ENCODE peak calls at places on chromosomes 1 and 21, in eight cellular contexts. I is GM13976; B is skeletal muscle cell; Y is activated CD4-positive, alpha-beta T cell treated with anti-CD3 and anti-CD28 coated beads, Interleukin-2, amount 10 ng/mL, durations not matched to agents 7 days and 5 days; O is NCI-H1105; M is GM12891; S is HuH-7; K is transverse colon. R is an unnamed sample.
A peak's percentile ranks its signal among the peaks of the same experiment; 100 is the strongest.

GRCh38 chr21:43937898-43938309 is 72.9 kb downstream of the AGPAT3 start:
- DNase-seq in I (peak; percentile 69), B (no peak), Y (no peak), O (no peak), M (peak; percentile 63), S (no peak), K (no peak), R (peak; percentile 74)

GRCh38 chr1:53406551-53407235 is 52.5 kb upstream of the DMRTB1 start:
- DNase-seq in I (peak; percentile 4), B (no peak), Y (no peak), O (no peak), M (no peak), S (no peak), K (no peak), R (no peak)

GRCh38 chr1:43054961-43055360 is 96.3 kb upstream of the SLC2A1 start:
- DNase-seq in I (no peak), B (no peak), Y (no peak), O (no peak), M (no peak), S (no peak), K (no peak), R (no peak)

GRCh38 chr1:173876732-173877131 is 8.6 kb downstream of the ZBTB37 start:
- DNase-seq in I (no peak), B (no peak), Y (no peak), O (no peak), M (no peak), S (no peak), K (no peak), R (no peak)

GRCh38 chr1:89974701-89975470 is 20.0 kb upstream of the ZNF326 start:
- DNase-seq in I (no peak), B (peak; percentile 78), Y (no peak), O (no peak), M (no peak), S (no peak), K (no peak), R (no peak)

GRCh38 chr21:15809065-15809464 is 79.3 kb downstream of the USP25 start:
- DNase-seq in I (no peak), B (no peak), Y (no peak), O (no peak), M (no peak), S (no peak), K (no peak), R (no peak)

GRCh38 chr1:212824201-212824600 is 23.2 kb downstream of the SPATA45 start:
- DNase-seq in I (no peak), B (no peak), Y (no peak), O (no peak), M (no peak), S (no peak), K (no peak), R (no peak)

GRCh38 chr1:158809862-158810261 is 21.3 kb upstream of the MNDA start:
- DNase-seq in I (no peak), B (no peak), Y (no peak), O (no peak), M (no peak), S (no peak), K (no peak), R (no peak)

GRCh38 chr1:192557841-192558595 is 17.6 kb upstream of the RGS1 start:
- DNase-seq in I (no peak), B (peak; percentile 22), Y (no peak), O (no peak), M (no peak), S (no peak), K (no peak), R (no peak)

R was measured in GM19239.